ENCODE peak calls at places on chromosomes 3 and 15, in five cellular contexts. Y is CD14-positive monocyte, N is substantia nigra, C is GM12865, S is skeletal muscle cell. D is an unnamed sample.

GRCh38 chr3:115982629-115983028 is 359.3 kb downstream of the GAP43 start:
- DNase-seq in Y (no peak), N (no peak), C (peak), S (no peak), D (no peak)

GRCh38 chr15:67883228-67883773 is 43.5 kb upstream of the RNU6-1 start:
- DNase-seq in Y (no peak), N (no peak), C (no peak), S (no peak), D (no peak)

GRCh38 chr15:48414015-48414414 is 82.8 kb downstream of the DUT start:
- DNase-seq in Y (no peak), N (no peak), C (no peak), S (peak), D (no peak)

GRCh38 chr3:37861540-37862051 is at the start of gene CTDSPL:
- DNase-seq in Y (no peak), N (peak), C (no peak), S (no peak), D (no peak)

GRCh38 chr3:40908612-40909011 is 290.7 kb upstream of the CTNNB1 start:
- DNase-seq in Y (no peak), N (no peak), C (no peak), S (no peak), D (no peak)

GRCh38 chr3:69791919-69792399 is 52.7 kb downstream of the MITF start:
- DNase-seq in Y (no peak), N (no peak), C (no peak), S (no peak), D (no peak)

GRCh38 chr3:49120096-49120437 is 556 bp downstream of the USP19 start:
- DNase-seq in Y (no peak), N (no peak), C (peak), S (no peak), D (no peak)

GRCh38 chr3:14187059-14187458 is 8.4 kb downstream of the LSM3 start:
- DNase-seq in Y (no peak), N (no peak), C (no peak), S (no peak), D (no peak)

GRCh38 chr3:139686206-139686605 is 8.4 kb upstream of the NMNAT3 start:
- DNase-seq in Y (no peak), N (no peak), C (no peak), S (no peak), D (no peak)

GRCh38 chr3:5304789-5305680 is 117.5 kb downstream of the EDEM1 start:
- DNase-seq in Y (peak), N (peak), C (peak), S (no peak), D (no peak)

GRCh38 chr3:33717616-33717865 is 513 bp downstream of the CLASP2 start:
- DNase-seq in Y (peak), N (no peak), C (no peak), S (peak), D (no peak)

GRCh38 chr3:99418709-99419108 is 219.7 kb upstream of the COL8A1 start:
- DNase-seq in Y (no peak), N (no peak), C (peak), S (no peak), D (no peak)